ENCODE peak calls at places on chromosomes 6 and 20, in five cellular contexts. C is transverse colon; M is hypothalamus; P is NCI-H2081; V is activated naive CD4-positive, alpha-beta T cell. Z is an unnamed sample.

GRCh38 chr20:31837896-31838397 is 7.5 kb downstream of the FOXS1 start:
- DNase-seq in C (no peak), P (no peak), M (no peak), V (no peak), Z (no peak)

GRCh38 chr6:692356-692851 is 535 bp downstream of the EXOC2 start:
- DNase-seq in M (peak), P (peak), V (peak), C (peak), Z (peak)

GRCh38 chr20:3655032-3655405 is 8.2 kb downstream of the GFRA4 start:
- DNase-seq in M (no peak), P (no peak), V (no peak), C (no peak), Z (no peak)

GRCh38 chr20:47027042-47027441 is 132.4 kb downstream of the EYA2 start:
- DNase-seq in C (no peak), V (no peak), M (no peak), P (no peak), Z (no peak)

GRCh38 chr6:75752365-75752764 is 3.3 kb downstream of the MYO6 start:
- DNase-seq in M (no peak), V (no peak), P (no peak), C (no peak), Z (no peak)

GRCh38 chr20:63101781-63102719 is 95.3 kb upstream of the BHLHE23 start:
- DNase-seq in M (peak), P (peak), C (peak), V (peak), Z (peak)

GRCh38 chr6:107809966-107810365 is 14.1 kb downstream of the SCML4 start:
- DNase-seq in C (no peak), M (no peak), V (no peak), P (no peak), Z (no peak)

GRCh38 chr6:36949636-36950035 is 4.9 kb upstream of the PI16 start:
- DNase-seq in M (no peak), V (no peak), P (no peak), C (no peak), Z (no peak)

GRCh38 chr6:122202576-122203137 is 196.8 kb upstream of the HSF2 start:
- DNase-seq in M (no peak), V (no peak), P (no peak), C (no peak), Z (no peak)

GRCh38 chr6:136930528-136930927 is 8.4 kb downstream of the SLC35D3 start:
- DNase-seq in C (no peak), M (no peak), P (no peak), V (no peak), Z (no peak)

GRCh38 chr6:76876922-76877553 is 586.3 kb downstream of the HTR1B start:
- DNase-seq in P (peak), V (no peak), M (no peak), C (peak), Z (peak)

GRCh38 chr6:88573971-88574370 is 389.4 kb downstream of the RNGTT start:
- DNase-seq in M (no peak), P (no peak), V (no peak), C (no peak), Z (no peak)

GRCh38 chr6:105509506-105510331 is 106.8 kb upstream of the PREP start:
- DNase-seq in V (no peak), C (no peak), P (no peak), M (no peak), Z (no peak)

GRCh38 chr6:167306401-167306998 is 15.4 kb downstream of the UNC93A start:
- DNase-seq in C (no peak), V (no peak), P (no peak), M (no peak), Z (no peak)

GRCh38 chr6:141963543-141964295 is 169.0 kb upstream of the GJE1 start:
- DNase-seq in V (no peak), P (no peak), C (no peak), M (no peak), Z (no peak)

GRCh38 chr6:129936329-129937165 is 75.4 kb upstream of the TMEM244 start:
- DNase-seq in C (peak), V (no peak), P (peak), M (no peak), Z (peak)

GRCh38 chr6:138291036-138291848 is 73.0 kb upstream of the PBOV1 start:
- DNase-seq in C (no peak), P (peak), V (no peak), M (no peak), Z (no peak)

GRCh38 chr6:170221753-170222400 is 69.0 kb downstream of the DLL1 start:
- DNase-seq in P (peak), M (no peak), V (no peak), C (peak), Z (no peak)

GRCh38 chr20:38227578-38228360 is 32.8 kb downstream of the KIAA1755 start:
- DNase-seq in M (no peak), P (no peak), V (no peak), C (no peak), Z (no peak)

GRCh38 chr6:149335924-149336323 is 18.4 kb downstream of the TAB2 start:
- DNase-seq in C (no peak), M (no peak), V (no peak), P (no peak), Z (no peak)

GRCh38 chr6:3137057-3137777 is 18.7 kb downstream of the BPHL start:
- DNase-seq in P (no peak), V (no peak), C (no peak), M (no peak), Z (peak)

GRCh38 chr6:24721461-24722215 is 2.7 kb upstream of the C6orf62 start:
- DNase-seq in C (peak), P (no peak), M (no peak), V (peak), Z (peak)

GRCh38 chr6:54191460-54191859 is 80.2 kb downstream of the MLIP start:
- DNase-seq in M (no peak), P (no peak), V (no peak), C (no peak), Z (no peak)

GRCh38 chr6:45422541-45423110 is 44.9 kb upstream of the SUPT3H start:
- DNase-seq in P (peak), V (no peak), M (peak), C (peak), Z (peak)

GRCh38 chr20:49887251-49887827 is 28.0 kb downstream of the SPATA2 start:
- DNase-seq in M (no peak), C (no peak), V (no peak), P (no peak), Z (peak)

GRCh38 chr6:45423111-45423900 is 45.6 kb upstream of the SUPT3H start:
- DNase-seq in P (no peak), M (no peak), V (no peak), C (peak), Z (peak)

GRCh38 chr20:57123139-57123903 is 143.1 kb downstream of the BMP7 start:
- DNase-seq in C (no peak), V (no peak), P (no peak), M (no peak), Z (no peak)

GRCh38 chr6:4364172-4364571 is 228.8 kb upstream of the ECI2 start:
- DNase-seq in C (no peak), V (no peak), P (no peak), M (no peak), Z (no peak)

GRCh38 chr6:20044883-20045282 is 167.4 kb downstream of the MBOAT1 start:
- DNase-seq in V (no peak), C (no peak), P (no peak), M (no peak), Z (no peak)

GRCh38 chr6:33080127-33081089 is 4.6 kb downstream of the HLA-DPB1 start:
- DNase-seq in V (no peak), P (no peak), M (peak), C (peak), Z (peak)

Z was measured in body of pancreas.